ENCODE peak calls at places on chromosome 6, in six cellular contexts. U, G, S, V, M and Y are unnamed samples.

GRCh38 chr6:71349976-71350615 is 61.5 kb downstream of the OGFRL1 start:
- DNase-seq in U (no peak), G (peak; percentile 88), S (no peak), V (peak; percentile 91), M (no peak), Y (no peak)

GRCh38 chr6:2197177-2197671 is 48.2 kb downstream of the GMDS start:
- DNase-seq in U (no peak), G (peak; percentile 44), S (no peak), V (peak; percentile 56), M (no peak), Y (no peak)

GRCh38 chr6:14046476-14047068 is 71.0 kb upstream of the CD83 start:
- DNase-seq in U (peak; percentile 68), G (peak; percentile 51), S (peak; percentile 42), V (peak; percentile 79), M (peak; percentile 65), Y (peak; percentile 75)

GRCh38 chr6:138833819-138834539 is 38.1 kb downstream of the ECT2L start:
- DNase-seq in U (no peak), G (peak; percentile 36), S (no peak), V (no peak), M (no peak), Y (peak; percentile 27)

GRCh38 chr6:3301506-3301905 is 42.8 kb downstream of the PSMG4 start:
- DNase-seq in U (no peak), G (no peak), S (no peak), V (no peak), M (no peak), Y (no peak)

GRCh38 chr6:35592178-35592577 is 79.5 kb upstream of the TULP1 start:
- DNase-seq in U (no peak), G (no peak), S (no peak), V (no peak), M (no peak), Y (no peak)

GRCh38 chr6:19833947-19834346 is 3.2 kb upstream of the ID4 start:
- DNase-seq in U (no peak), G (no peak), S (no peak), V (no peak), M (no peak), Y (no peak)

GRCh38 chr6:98835149-98836024 is 1.0 kb downstream of the POU3F2 start:
- DNase-seq in U (peak; percentile 69), G (no peak), S (no peak), V (no peak), M (peak; percentile 78), Y (no peak)

GRCh38 chr6:89162047-89162371 is 16.2 kb downstream of the PM20D2 start:
- DNase-seq in U (no peak), G (no peak), S (no peak), V (no peak), M (no peak), Y (no peak)

GRCh38 chr6:135860361-135860760 is 8.9 kb downstream of the PDE7B start:
- DNase-seq in U (no peak), G (no peak), S (no peak), V (no peak), M (no peak), Y (no peak)

GRCh38 chr6:119979862-119980261 is 630.3 kb upstream of the MAN1A1 start:
- DNase-seq in U (peak; percentile 40), G (peak; percentile 33), S (no peak), V (peak; percentile 44), M (no peak), Y (peak; percentile 48)

GRCh38 chr6:40320947-40321346 is 266.2 kb downstream of the LRFN2 start:
- DNase-seq in U (no peak), G (no peak), S (no peak), V (no peak), M (no peak), Y (no peak)

GRCh38 chr6:147154454-147154853 is 49.8 kb upstream of the STXBP5 start:
- DNase-seq in U (no peak), G (peak; percentile 71), S (peak; percentile 84), V (peak; percentile 84), M (no peak), Y (no peak)

GRCh38 chr6:140504776-140505175 is 1130.3 kb upstream of the CITED2 start:
- DNase-seq in U (no peak), G (no peak), S (no peak), V (no peak), M (no peak), Y (no peak)

GRCh38 chr6:137282253-137282652 is 63.1 kb upstream of the IFNGR1 start:
- DNase-seq in U (no peak), G (no peak), S (peak; percentile 24), V (no peak), M (no peak), Y (no peak)

GRCh38 chr6:139474145-139475108 is 100.0 kb upstream of the CITED2 start:
- DNase-seq in U (peak; percentile 43), G (peak; percentile 92), S (no peak), V (peak; percentile 63), M (no peak), Y (no peak)

GRCh38 chr6:72261554-72261953 is 360.3 kb upstream of the KCNQ5 start:
- DNase-seq in U (no peak), G (no peak), S (no peak), V (no peak), M (no peak), Y (no peak)

GRCh38 chr6:146896062-146896813 is 297.5 kb downstream of the ADGB start:
- DNase-seq in U (no peak), G (no peak), S (no peak), V (no peak), M (no peak), Y (no peak)

GRCh38 chr6:13486679-13487121 is 700 bp downstream of the GFOD1 start:
- DNase-seq in U (peak; percentile 67), G (peak; percentile 61), S (no peak), V (peak; percentile 93), M (peak; percentile 75), Y (peak; percentile 91)

GRCh38 chr6:137341721-137342195 is 122.6 kb upstream of the IFNGR1 start:
- DNase-seq in U (peak; percentile 53), G (peak; percentile 91), S (peak; percentile 32), V (peak; percentile 65), M (peak; percentile 67), Y (peak; percentile 73)

GRCh38 chr6:32182617-32183016 is 1.4 kb downstream of the AGER start:
- DNase-seq in U (no peak), G (no peak), S (no peak), V (no peak), M (no peak), Y (no peak)

GRCh38 chr6:79605061-79605460 is 26.1 kb upstream of the SH3BGRL2 start:
- DNase-seq in U (no peak), G (peak; percentile 46), S (no peak), V (no peak), M (no peak), Y (no peak)

GRCh38 chr6:144675231-144675861 is 390.2 kb downstream of the UTRN start:
- DNase-seq in U (no peak), G (peak; percentile 82), S (no peak), V (no peak), M (no peak), Y (no peak)

GRCh38 chr6:47034919-47035318 is 7.2 kb downstream of the ADGRF1 start:
- DNase-seq in U (peak; percentile 8), G (peak; percentile 84), S (peak; percentile 99), V (peak; percentile 27), M (peak; percentile 8), Y (no peak)

GRCh38 chr6:34055223-34055933 is 90.5 kb downstream of the GRM4 start:
- DNase-seq in U (peak; percentile 84), G (peak; percentile 47), S (peak; percentile 52), V (peak; percentile 69), M (peak; percentile 92), Y (peak; percentile 88)

GRCh38 chr6:71531006-71531405 is 242.4 kb downstream of the OGFRL1 start:
- DNase-seq in U (no peak), G (no peak), S (no peak), V (peak; percentile 42), M (no peak), Y (no peak)

GRCh38 chr6:24710519-24711303 is 8.2 kb downstream of the C6orf62 start:
- DNase-seq in U (no peak), G (no peak), S (no peak), V (no peak), M (no peak), Y (no peak)
- H3K79me2 ChIP-seq in U (peaks cover 71% of the 10 kb centered on the region), G (peaks cover 53% of the 10 kb centered on the region), S (peaks cover 49% of the 10 kb centered on the region), V (peaks cover 98% of the 10 kb centered on the region), M (peaks cover 77% of the 10 kb centered on the region), Y (peaks cover 55% of the 10 kb centered on the region)

GRCh38 chr6:4356899-4357659 is 221.7 kb upstream of the ECI2 start:
- DNase-seq in U (no peak), G (no peak), S (no peak), V (no peak), M (no peak), Y (no peak)

GRCh38 chr6:4351857-4352669 is 216.7 kb upstream of the ECI2 start:
- DNase-seq in U (peak; percentile 14), G (peak; percentile 95), S (peak; percentile 69), V (peak; percentile 98), M (peak; percentile 7), Y (no peak)

GRCh38 chr6:4354181-4354580 is 218.8 kb upstream of the ECI2 start:
- DNase-seq in U (no peak), G (no peak), S (no peak), V (no peak), M (no peak), Y (no peak)

GRCh38 chr6:4352731-4353130 is 217.4 kb upstream of the ECI2 start:
- DNase-seq in U (no peak), G (no peak), S (no peak), V (peak; percentile 19), M (no peak), Y (no peak)

DNA sequence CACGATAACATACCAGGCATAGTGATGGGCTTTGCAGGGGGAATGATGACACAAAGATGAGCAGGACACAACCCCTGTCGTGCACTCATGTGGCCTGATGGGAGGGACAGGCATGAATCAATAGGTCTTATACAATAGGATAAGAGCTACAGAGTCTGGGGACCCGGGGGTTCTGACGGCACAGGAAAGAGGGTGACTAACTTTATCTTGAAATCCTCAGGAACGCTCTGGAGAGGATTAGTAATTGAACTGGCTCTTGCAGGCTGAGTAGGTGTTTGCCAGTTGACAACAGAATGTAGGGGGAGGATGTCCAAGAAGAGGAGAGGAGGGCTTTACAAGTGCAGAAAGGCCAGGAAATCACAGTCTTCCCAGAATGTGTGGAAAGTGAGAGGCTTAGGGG is 219.9 kb upstream of the ECI2 start:
- DNase-seq in U (peak; percentile 34), G (peak; percentile 49), S (peak; percentile 57), V (peak; percentile 96), M (no peak), Y (no peak)
- H3K4me1 ChIP-seq in U (peaks cover 5% of the 10 kb centered on the region), G (peaks cover 34% of the 10 kb centered on the region), S (peaks cover 61% of the 10 kb centered on the region), V (peaks cover 54% of the 10 kb centered on the region), M (no peaks in the 10 kb centered on the region), Y (no peaks in the 10 kb centered on the region)

DNA sequence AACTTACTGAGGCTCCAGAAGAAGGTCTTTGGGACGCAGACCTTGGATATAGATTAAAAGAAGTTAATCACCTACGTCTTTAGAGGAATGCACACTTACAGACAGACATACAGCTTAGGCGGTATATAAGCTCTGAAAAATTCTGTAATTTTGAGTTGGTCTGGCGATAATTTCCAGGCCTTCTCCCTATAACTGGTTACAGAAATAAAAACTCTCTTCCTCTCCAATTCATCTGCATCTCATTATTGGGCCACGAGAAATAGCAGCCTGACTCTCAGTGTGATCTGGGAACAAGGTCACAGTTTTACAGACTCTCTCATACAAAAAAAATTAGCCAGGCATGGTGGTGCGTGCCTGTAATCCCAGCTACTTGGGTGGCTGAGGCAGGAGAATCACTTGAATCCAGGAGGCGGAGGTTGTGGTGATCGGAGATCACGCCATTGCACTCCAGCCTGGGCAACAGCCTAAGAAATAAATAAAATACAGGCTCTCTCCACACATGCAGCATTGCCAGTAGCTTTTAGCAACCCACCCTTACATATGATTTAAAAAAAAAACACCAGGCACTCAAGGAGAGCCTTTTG is 4.7 kb downstream of the ZBTB24 start:
- DNase-seq in U (no peak), G (no peak), S (no peak), V (peak; percentile 48), M (no peak), Y (no peak)
- H3K79me2 ChIP-seq in U (peaks cover 94% of the 10 kb centered on the region), G (peaks cover 23% of the 10 kb centered on the region), S (peaks cover 71% of the 10 kb centered on the region), V (peaks cover 64% of the 10 kb centered on the region), M (peaks cover 65% of the 10 kb centered on the region), Y (peaks cover 87% of the 10 kb centered on the region)

GRCh38 chr6:156972145-156972544 is 195.0 kb downstream of the ARID1B start:
- DNase-seq in U (no peak), G (no peak), S (no peak), V (no peak), M (no peak), Y (no peak)
- H3K4me1 ChIP-seq in U (peaks cover 29% of the 10 kb centered on the region), G (peaks cover 2% of the 10 kb centered on the region), S (no peaks in the 10 kb centered on the region), V (no peaks in the 10 kb centered on the region), M (peaks cover 12% of the 10 kb centered on the region), Y (peaks cover 95% of the 10 kb centered on the region)